ENCODE peak calls at places on chromosomes 12 and 14, in four cellular contexts. P is ureter, Q is AG09319, N is brain microvascular endothelial cell. J is an unnamed sample.

GRCh38 chr12:129877383-129877782 is 26.4 kb downstream of the TMEM132D start:
- DNase-seq in N (no peak), P (no peak), Q (no peak), J (peak)

GRCh38 chr12:109179927-109180326 is 63.5 kb downstream of the ACACB start:
- DNase-seq in N (no peak), P (no peak), Q (no peak), J (no peak)

GRCh38 chr12:52805000-52805399 is 8.9 kb downstream of the KRT4 start:
- DNase-seq in P (no peak), Q (no peak), N (no peak), J (no peak)

GRCh38 chr12:123022846-123023245 is 42.4 kb downstream of the ARL6IP4 start:
- DNase-seq in Q (no peak), N (no peak), P (no peak), J (no peak)

GRCh38 chr12:71958056-71958455 is 19.4 kb downstream of the TPH2 start:
- DNase-seq in N (no peak), P (no peak), Q (no peak), J (no peak)

GRCh38 chr12:119989619-119990381 is 764 bp downstream of the BICDL1 start:
- DNase-seq in P (peak), Q (peak), N (peak), J (peak)

GRCh38 chr14:48936352-48936751 is 649.8 kb downstream of the RPS29 start:
- DNase-seq in Q (peak), P (no peak), N (peak), J (no peak)

GRCh38 chr14:32027255-32027939 is 49.7 kb upstream of the ARHGAP5 start:
- DNase-seq in Q (no peak), N (peak), P (no peak), J (no peak)

GRCh38 chr12:132282950-132283771 is 46.2 kb downstream of the GALNT9 start:
- DNase-seq in P (no peak), Q (no peak), N (no peak), J (no peak)

GRCh38 chr12:3242199-3242863 is 165.2 kb downstream of the TSPAN9 start:
- DNase-seq in P (no peak), Q (no peak), N (no peak), J (no peak)

GRCh38 chr14:52063107-52063506 is 5.8 kb downstream of the NID2 start:
- DNase-seq in Q (no peak), N (no peak), P (no peak), J (no peak)

GRCh38 chr12:27711312-27711682 is 665 bp downstream of the MRPS35 start:
- DNase-seq in N (peak), P (no peak), Q (no peak), J (no peak)

GRCh38 chr14:52067873-52068740 is 752 bp downstream of the NID2 start:
- DNase-seq in Q (no peak), N (no peak), P (no peak), J (no peak)

GRCh38 chr14:73789996-73790581 is 61.5 kb upstream of the PTGR2 start:
- DNase-seq in Q (peak), P (peak), N (peak), J (no peak)

GRCh38 chr12:60168441-60168840 is 572.6 kb downstream of the SLC16A7 start:
- DNase-seq in Q (no peak), P (no peak), N (peak), J (no peak)

GRCh38 chr12:113612076-113612728 is 140.5 kb upstream of the LHX5 start:
- DNase-seq in N (no peak), Q (no peak), P (no peak), J (no peak)

GRCh38 chr12:77060136-77060882 is 5.1 kb downstream of the E2F7 start:
- DNase-seq in P (no peak), N (no peak), Q (no peak), J (no peak)

GRCh38 chr14:93160353-93160801 is 24.3 kb downstream of the MOAP1 start:
- DNase-seq in Q (no peak), P (no peak), N (peak), J (no peak)

GRCh38 chr14:74595006-74595735 is 16.9 kb downstream of the LTBP2 start:
- DNase-seq in N (no peak), Q (peak), P (no peak), J (no peak)

GRCh38 chr12:7693793-7694192 is 1.8 kb downstream of the GDF3 start:
- DNase-seq in Q (no peak), P (no peak), N (no peak), J (no peak)

GRCh38 chr12:31714406-31715271 is 14.2 kb downstream of the AMN1 start:
- DNase-seq in N (no peak), P (no peak), Q (no peak), J (no peak)

GRCh38 chr12:52156757-52157565 is 34.9 kb downstream of the KRT80 start:
- DNase-seq in P (peak), Q (no peak), N (no peak), J (peak)

GRCh38 chr12:122159879-122160278 is 14.1 kb downstream of the IL31 start:
- DNase-seq in Q (no peak), N (no peak), P (no peak), J (no peak)

GRCh38 chr12:99271071-99271470 is 376.5 kb upstream of the GARIN6 start:
- DNase-seq in P (no peak), N (no peak), Q (no peak), J (no peak)

GRCh38 chr12:68617160-68617926 is 6.6 kb downstream of the RAP1B start:
- DNase-seq in N (peak), Q (no peak), P (no peak), J (no peak)

GRCh38 chr14:72577521-72577920 is 316.4 kb downstream of the DPF3 start:
- DNase-seq in Q (no peak), N (no peak), P (no peak), J (no peak)

J was measured in NCI-H1436.